ENCODE peak calls at places on chromosomes 6 and 20, in seven cellular contexts. One of them, this sample, is unnamed.

GRCh38 chr6:83891586-83891985 is 32.1 kb downstream of the CYB5R4 start:
- DNase-seq in activated B cell treated with CpG ODN at 0.5 μM for 24 hours: no peak
- DNase-seq in OCI-LY7: no peak
- DNase-seq in effector memory CD8-positive, alpha-beta T cell: no peak
- DNase-seq in mesothelial cell of epicardium: no peak
- DNase-seq in astrocyte of the hippocampus: no peak
- DNase-seq in SK-MEL-5: no peak
- DNase-seq in this sample: no peak

GRCh38 chr20:22446613-22447447 is 137.5 kb downstream of the FOXA2 start:
- DNase-seq in activated B cell treated with CpG ODN at 0.5 μM for 24 hours: no peak
- DNase-seq in OCI-LY7: no peak
- DNase-seq in effector memory CD8-positive, alpha-beta T cell: no peak
- DNase-seq in mesothelial cell of epicardium: peak
- DNase-seq in astrocyte of the hippocampus: no peak
- DNase-seq in SK-MEL-5: no peak
- DNase-seq in this sample: no peak

GRCh38 chr6:37069639-37070038 is 64.2 kb downstream of the FGD2 start:
- DNase-seq in activated B cell treated with CpG ODN at 0.5 μM for 24 hours: no peak
- DNase-seq in OCI-LY7: no peak
- DNase-seq in effector memory CD8-positive, alpha-beta T cell: no peak
- DNase-seq in mesothelial cell of epicardium: no peak
- DNase-seq in astrocyte of the hippocampus: no peak
- DNase-seq in SK-MEL-5: no peak
- DNase-seq in this sample: no peak

GRCh38 chr6:16533721-16534136 is 227.5 kb downstream of the ATXN1 start:
- DNase-seq in activated B cell treated with CpG ODN at 0.5 μM for 24 hours: no peak
- DNase-seq in OCI-LY7: no peak
- DNase-seq in effector memory CD8-positive, alpha-beta T cell: no peak
- DNase-seq in mesothelial cell of epicardium: no peak
- DNase-seq in astrocyte of the hippocampus: no peak
- DNase-seq in SK-MEL-5: no peak
- DNase-seq in this sample: no peak

GRCh38 chr6:82249381-82250253 is 2.1 kb upstream of the IBTK start:
- DNase-seq in activated B cell treated with CpG ODN at 0.5 μM for 24 hours: no peak
- DNase-seq in OCI-LY7: no peak
- DNase-seq in effector memory CD8-positive, alpha-beta T cell: no peak
- DNase-seq in mesothelial cell of epicardium: no peak
- DNase-seq in astrocyte of the hippocampus: no peak
- DNase-seq in SK-MEL-5: no peak
- DNase-seq in this sample: no peak

GRCh38 chr6:15997751-15998388 is 131.0 kb upstream of the MYLIP start:
- DNase-seq in activated B cell treated with CpG ODN at 0.5 μM for 24 hours: no peak
- DNase-seq in OCI-LY7: no peak
- DNase-seq in effector memory CD8-positive, alpha-beta T cell: no peak
- DNase-seq in mesothelial cell of epicardium: no peak
- DNase-seq in astrocyte of the hippocampus: no peak
- DNase-seq in SK-MEL-5: no peak
- DNase-seq in this sample: no peak

GRCh38 chr20:51886891-51887608 is 84.7 kb upstream of the SALL4 start:
- DNase-seq in activated B cell treated with CpG ODN at 0.5 μM for 24 hours: no peak
- DNase-seq in OCI-LY7: no peak
- DNase-seq in effector memory CD8-positive, alpha-beta T cell: no peak
- DNase-seq in mesothelial cell of epicardium: no peak
- DNase-seq in astrocyte of the hippocampus: peak
- DNase-seq in SK-MEL-5: peak
- DNase-seq in this sample: no peak

GRCh38 chr6:55802259-55802658 is 73.1 kb downstream of the BMP5 start:
- DNase-seq in activated B cell treated with CpG ODN at 0.5 μM for 24 hours: no peak
- DNase-seq in OCI-LY7: no peak
- DNase-seq in effector memory CD8-positive, alpha-beta T cell: no peak
- DNase-seq in mesothelial cell of epicardium: no peak
- DNase-seq in astrocyte of the hippocampus: no peak
- DNase-seq in SK-MEL-5: no peak
- DNase-seq in this sample: no peak

GRCh38 chr20:57071283-57071701 is 195.1 kb downstream of the BMP7 start:
- DNase-seq in activated B cell treated with CpG ODN at 0.5 μM for 24 hours: no peak
- DNase-seq in OCI-LY7: no peak
- DNase-seq in effector memory CD8-positive, alpha-beta T cell: no peak
- DNase-seq in mesothelial cell of epicardium: no peak
- DNase-seq in astrocyte of the hippocampus: no peak
- DNase-seq in SK-MEL-5: no peak
- DNase-seq in this sample: no peak

GRCh38 chr6:25340421-25340820 is 61.2 kb downstream of the CARMIL1 start:
- DNase-seq in activated B cell treated with CpG ODN at 0.5 μM for 24 hours: no peak
- DNase-seq in OCI-LY7: no peak
- DNase-seq in effector memory CD8-positive, alpha-beta T cell: no peak
- DNase-seq in mesothelial cell of epicardium: no peak
- DNase-seq in astrocyte of the hippocampus: no peak
- DNase-seq in SK-MEL-5: no peak
- DNase-seq in this sample: no peak

GRCh38 chr6:21396313-21396712 is 197.2 kb upstream of the SOX4 start:
- DNase-seq in activated B cell treated with CpG ODN at 0.5 μM for 24 hours: no peak
- DNase-seq in OCI-LY7: no peak
- DNase-seq in effector memory CD8-positive, alpha-beta T cell: no peak
- DNase-seq in mesothelial cell of epicardium: no peak
- DNase-seq in astrocyte of the hippocampus: peak
- DNase-seq in SK-MEL-5: no peak
- DNase-seq in this sample: no peak

GRCh38 chr20:52033313-52033712 is 158.3 kb downstream of the ZFP64 start:
- DNase-seq in activated B cell treated with CpG ODN at 0.5 μM for 24 hours: no peak
- DNase-seq in OCI-LY7: no peak
- DNase-seq in effector memory CD8-positive, alpha-beta T cell: no peak
- DNase-seq in mesothelial cell of epicardium: no peak
- DNase-seq in astrocyte of the hippocampus: no peak
- DNase-seq in SK-MEL-5: no peak
- DNase-seq in this sample: no peak

GRCh38 chr20:47851774-47852173 is 66.5 kb upstream of the SULF2 start:
- DNase-seq in activated B cell treated with CpG ODN at 0.5 μM for 24 hours: no peak
- DNase-seq in OCI-LY7: no peak
- DNase-seq in effector memory CD8-positive, alpha-beta T cell: no peak
- DNase-seq in mesothelial cell of epicardium: no peak
- DNase-seq in astrocyte of the hippocampus: no peak
- DNase-seq in SK-MEL-5: no peak
- DNase-seq in this sample: no peak

GRCh38 chr6:145028144-145028818 is 707.0 kb downstream of the EPM2A start:
- DNase-seq in activated B cell treated with CpG ODN at 0.5 μM for 24 hours: no peak
- DNase-seq in OCI-LY7: peak
- DNase-seq in effector memory CD8-positive, alpha-beta T cell: no peak
- DNase-seq in mesothelial cell of epicardium: no peak
- DNase-seq in astrocyte of the hippocampus: peak
- DNase-seq in SK-MEL-5: peak
- DNase-seq in this sample: no peak

GRCh38 chr20:6588296-6588695 is 179.2 kb upstream of the BMP2 start:
- DNase-seq in activated B cell treated with CpG ODN at 0.5 μM for 24 hours: no peak
- DNase-seq in OCI-LY7: no peak
- DNase-seq in effector memory CD8-positive, alpha-beta T cell: no peak
- DNase-seq in mesothelial cell of epicardium: no peak
- DNase-seq in astrocyte of the hippocampus: peak
- DNase-seq in SK-MEL-5: no peak
- DNase-seq in this sample: no peak

GRCh38 chr20:32792316-32792715 is 27.4 kb upstream of the MAPRE1 start:
- DNase-seq in activated B cell treated with CpG ODN at 0.5 μM for 24 hours: peak
- DNase-seq in OCI-LY7: no peak
- DNase-seq in effector memory CD8-positive, alpha-beta T cell: no peak
- DNase-seq in mesothelial cell of epicardium: peak
- DNase-seq in astrocyte of the hippocampus: peak
- DNase-seq in SK-MEL-5: peak
- DNase-seq in this sample: no peak

GRCh38 chr6:10184408-10185187 is 230.3 kb downstream of the TFAP2A start:
- DNase-seq in activated B cell treated with CpG ODN at 0.5 μM for 24 hours: no peak
- DNase-seq in OCI-LY7: no peak
- DNase-seq in effector memory CD8-positive, alpha-beta T cell: no peak
- DNase-seq in mesothelial cell of epicardium: no peak
- DNase-seq in astrocyte of the hippocampus: no peak
- DNase-seq in SK-MEL-5: no peak
- DNase-seq in this sample: no peak

GRCh38 chr20:53575481-53576194 is 18.0 kb downstream of the ZNF217 start:
- DNase-seq in activated B cell treated with CpG ODN at 0.5 μM for 24 hours: no peak
- DNase-seq in OCI-LY7: no peak
- DNase-seq in effector memory CD8-positive, alpha-beta T cell: no peak
- DNase-seq in mesothelial cell of epicardium: peak
- DNase-seq in astrocyte of the hippocampus: no peak
- DNase-seq in SK-MEL-5: no peak
- DNase-seq in this sample: no peak

GRCh38 chr6:151445482-151445881 is 6.4 kb downstream of the RMND1 start:
- DNase-seq in activated B cell treated with CpG ODN at 0.5 μM for 24 hours: no peak
- DNase-seq in OCI-LY7: no peak
- DNase-seq in effector memory CD8-positive, alpha-beta T cell: no peak
- DNase-seq in mesothelial cell of epicardium: no peak
- DNase-seq in astrocyte of the hippocampus: peak
- DNase-seq in SK-MEL-5: no peak
- DNase-seq in this sample: no peak

GRCh38 chr20:55685848-55686247 is 319.5 kb downstream of the CBLN4 start:
- DNase-seq in activated B cell treated with CpG ODN at 0.5 μM for 24 hours: no peak
- DNase-seq in OCI-LY7: no peak
- DNase-seq in effector memory CD8-positive, alpha-beta T cell: no peak
- DNase-seq in mesothelial cell of epicardium: no peak
- DNase-seq in astrocyte of the hippocampus: no peak
- DNase-seq in SK-MEL-5: no peak
- DNase-seq in this sample: no peak

GRCh38 chr20:33963756-33964155 is 30.0 kb upstream of the RALY start:
- DNase-seq in activated B cell treated with CpG ODN at 0.5 μM for 24 hours: no peak
- DNase-seq in OCI-LY7: no peak
- DNase-seq in effector memory CD8-positive, alpha-beta T cell: no peak
- DNase-seq in mesothelial cell of epicardium: no peak
- DNase-seq in astrocyte of the hippocampus: no peak
- DNase-seq in SK-MEL-5: no peak
- DNase-seq in this sample: no peak

GRCh38 chr6:70860920-70861319 is 95.9 kb downstream of the B3GAT2 start:
- DNase-seq in activated B cell treated with CpG ODN at 0.5 μM for 24 hours: no peak
- DNase-seq in OCI-LY7: no peak
- DNase-seq in effector memory CD8-positive, alpha-beta T cell: no peak
- DNase-seq in mesothelial cell of epicardium: no peak
- DNase-seq in astrocyte of the hippocampus: no peak
- DNase-seq in SK-MEL-5: no peak
- DNase-seq in this sample: no peak

GRCh38 chr6:22966711-22967110 is 397.3 kb downstream of the HDGFL1 start:
- DNase-seq in activated B cell treated with CpG ODN at 0.5 μM for 24 hours: no peak
- DNase-seq in OCI-LY7: no peak
- DNase-seq in effector memory CD8-positive, alpha-beta T cell: no peak
- DNase-seq in mesothelial cell of epicardium: no peak
- DNase-seq in astrocyte of the hippocampus: no peak
- DNase-seq in SK-MEL-5: no peak
- DNase-seq in this sample: no peak

GRCh38 chr6:163423696-163424095 is 9.2 kb downstream of the QKI start:
- DNase-seq in activated B cell treated with CpG ODN at 0.5 μM for 24 hours: no peak
- DNase-seq in OCI-LY7: no peak
- DNase-seq in effector memory CD8-positive, alpha-beta T cell: no peak
- DNase-seq in mesothelial cell of epicardium: no peak
- DNase-seq in astrocyte of the hippocampus: no peak
- DNase-seq in SK-MEL-5: no peak
- DNase-seq in this sample: no peak

GRCh38 chr6:65999288-65999791 is 292.3 kb upstream of the EYS start:
- DNase-seq in activated B cell treated with CpG ODN at 0.5 μM for 24 hours: no peak
- DNase-seq in OCI-LY7: no peak
- DNase-seq in effector memory CD8-positive, alpha-beta T cell: no peak
- DNase-seq in mesothelial cell of epicardium: no peak
- DNase-seq in astrocyte of the hippocampus: no peak
- DNase-seq in SK-MEL-5: no peak
- DNase-seq in this sample: no peak

GRCh38 chr20:45336530-45337366 is 11.5 kb downstream of the SDC4 start:
- DNase-seq in activated B cell treated with CpG ODN at 0.5 μM for 24 hours: no peak
- DNase-seq in OCI-LY7: no peak
- DNase-seq in effector memory CD8-positive, alpha-beta T cell: no peak
- DNase-seq in mesothelial cell of epicardium: no peak
- DNase-seq in astrocyte of the hippocampus: peak
- DNase-seq in SK-MEL-5: no peak
- DNase-seq in this sample: no peak